ENCODE peak calls at places on chromosomes 5 and 9, in four cellular contexts. I is neural progenitor cell, Q is PC-9, C is astrocyte. W is an unnamed sample. For H3K9me3, the result is how much of the 10 kb centered on the place peaks cover.

GRCh38 chr5:77171141-77171910 is 39.2 kb upstream of the PDE8B start:
- DNase-seq in I (no peak), C (no peak), Q (no peak), W (peak)

GRCh38 chr9:83116026-83116425 is 53.1 kb upstream of the RASEF start:
- DNase-seq in I (no peak), C (peak), Q (no peak), W (no peak)

GRCh38 chr9:100595391-100596199 is 17.7 kb downstream of the CAVIN4 start:
- DNase-seq in C (no peak), I (peak), Q (no peak), W (peak)

GRCh38 chr9:119736478-119737454 is 367.5 kb upstream of the BRINP1 start:
- DNase-seq in Q (no peak), I (no peak), C (no peak), W (peak)

GRCh38 chr9:14893280-14893679 is 16.9 kb downstream of the FREM1 start:
- DNase-seq in C (no peak), Q (no peak), I (no peak), W (no peak)

GRCh38 chr9:134306583-134307222 is 19.6 kb upstream of the RXRA start:
- DNase-seq in Q (no peak), C (no peak), I (no peak), W (no peak)

GRCh38 chr5:17004441-17005086 is 68.5 kb upstream of the MYO10 start:
- DNase-seq in C (peak), I (no peak), Q (no peak), W (peak)

GRCh38 chr5:178122346-178122745 is 8.5 kb upstream of the RMND5B start:
- DNase-seq in C (no peak), I (no peak), Q (no peak), W (peak)

GRCh38 chr5:18772475-18772874 is 1138.2 kb downstream of the TAF11L14 start:
- DNase-seq in I (peak), C (peak), Q (peak), W (no peak)

GRCh38 chr9:127684576-127684975 is 22.2 kb upstream of the CFAP157 start:
- DNase-seq in Q (peak), I (no peak), C (peak), W (peak)

GRCh38 chr5:36156124-36156601 is 4.3 kb downstream of the SKP2 start:
- DNase-seq in Q (no peak), C (peak), I (no peak), W (no peak)

GRCh38 chr5:82100303-82101077 is 128.7 kb downstream of the ATG10 start:
- DNase-seq in Q (no peak), I (no peak), C (peak), W (peak)

GRCh38 chr9:123322771-123323481 is 33.1 kb upstream of the CRB2 start:
- DNase-seq in Q (no peak), C (no peak), I (no peak), W (peak)

GRCh38 chr5:33794550-33795300 is 97.1 kb downstream of the ADAMTS12 start:
- DNase-seq in I (no peak), Q (no peak), C (peak), W (peak)

GRCh38 chr5:172528440-172528839 is 74.1 kb upstream of the SH3PXD2B start:
- DNase-seq in Q (no peak), C (peak), I (no peak), W (no peak)

GRCh38 chr9:126508171-126508591 is 105.5 kb upstream of the LMX1B start:
- DNase-seq in C (no peak), I (no peak), Q (no peak), W (peak)

GRCh38 chr5:127028822-127029457 is 1.4 kb downstream of the MARCHF3 start:
- DNase-seq in I (no peak), C (no peak), Q (no peak), W (no peak)

GRCh38 chr5:139634028-139634325 is 14.2 kb upstream of the CXXC5 start:
- DNase-seq in C (no peak), I (no peak), Q (no peak), W (no peak)

GRCh38 chr5:72695659-72696058 is 120.8 kb upstream of the TNPO1 start:
- DNase-seq in C (no peak), Q (no peak), I (no peak), W (no peak)

GRCh38 chr9:110309661-110310060 is 28.0 kb downstream of the TXNDC8 start:
- DNase-seq in I (no peak), C (no peak), Q (no peak), W (no peak)

GRCh38 chr5:145157841-145158240 is 677.3 kb downstream of the PRELID2 start:
- DNase-seq in Q (no peak), C (peak), I (no peak), W (no peak)

GRCh38 chr5:59640411-59640810 is 253.1 kb downstream of the PDE4D start:
- DNase-seq in I (peak), Q (peak), C (peak), W (no peak)

GRCh38 chr9:124766326-124766725 is 4.8 kb downstream of the NR6A1 start:
- DNase-seq in I (no peak), C (no peak), Q (no peak), W (no peak)

GRCh38 chr9:36037580-36038169 is 962 bp downstream of the RECK start:
- DNase-seq in Q (no peak), C (no peak), I (no peak), W (peak)

GRCh38 chr9:93826209-93826608 is 128.9 kb downstream of the BARX1 start:
- DNase-seq in Q (no peak), I (no peak), C (no peak), W (no peak)

GRCh38 chr9:70403618-70404025 is 10.8 kb downstream of the KLF9 start:
- DNase-seq in Q (no peak), I (no peak), C (peak), W (no peak)

GRCh38 chr9:69149321-69149807 is 24.7 kb upstream of the TJP2 start:
- DNase-seq in Q (no peak), C (peak), I (peak), W (peak)

GRCh38 chr5:94785111-94785510 is 166.6 kb downstream of the SLF1 start:
- DNase-seq in C (peak), I (no peak), Q (no peak), W (no peak)

GRCh38 chr5:115770466-115770865 is 46.0 kb downstream of the CDO1 start:
- DNase-seq in I (peak), C (no peak), Q (no peak), W (no peak)

GRCh38 chr5:133371371-133372155 is 240.8 kb downstream of the FSTL4 start:
- DNase-seq in I (no peak), C (no peak), Q (peak), W (no peak)

GRCh38 chr5:141605523-141606277 is 13.1 kb downstream of the DIAPH1 start:
- DNase-seq in C (no peak), I (no peak), Q (no peak), W (peak)

GRCh38 chr9:2291980-2292704 is 277.0 kb downstream of the SMARCA2 start:
- DNase-seq in C (peak), Q (peak), I (no peak), W (peak)

GRCh38 chr9:16191237-16191636 is 638.4 kb downstream of the CCDC171 start:
- DNase-seq in C (no peak), Q (no peak), I (no peak), W (peak)

GRCh38 chr5:12272389-12272788 is 368.1 kb upstream of the CTNND2 start:
- DNase-seq in C (no peak), I (peak), Q (no peak), W (no peak)

GRCh38 chr5:130104895-130105684 is 200.8 kb downstream of the CHSY3 start:
- DNase-seq in C (peak), I (no peak), Q (no peak), W (no peak)

GRCh38 chr5:143749581-143750204 is 62.3 kb upstream of the HMHB1 start:
- DNase-seq in Q (no peak), C (no peak), I (no peak), W (peak)

GRCh38 chr5:143751342-143751741 is 60.6 kb upstream of the HMHB1 start:
- DNase-seq in C (no peak), Q (no peak), I (no peak), W (no peak)

GRCh38 chr5:143757116-143757515 is 54.8 kb upstream of the HMHB1 start:
- DNase-seq in I (no peak), Q (no peak), C (no peak), W (no peak)

GRCh38 chr5:143755969-143756368 is 56.0 kb upstream of the HMHB1 start:
- DNase-seq in I (no peak), Q (no peak), C (no peak), W (no peak)

DNA sequence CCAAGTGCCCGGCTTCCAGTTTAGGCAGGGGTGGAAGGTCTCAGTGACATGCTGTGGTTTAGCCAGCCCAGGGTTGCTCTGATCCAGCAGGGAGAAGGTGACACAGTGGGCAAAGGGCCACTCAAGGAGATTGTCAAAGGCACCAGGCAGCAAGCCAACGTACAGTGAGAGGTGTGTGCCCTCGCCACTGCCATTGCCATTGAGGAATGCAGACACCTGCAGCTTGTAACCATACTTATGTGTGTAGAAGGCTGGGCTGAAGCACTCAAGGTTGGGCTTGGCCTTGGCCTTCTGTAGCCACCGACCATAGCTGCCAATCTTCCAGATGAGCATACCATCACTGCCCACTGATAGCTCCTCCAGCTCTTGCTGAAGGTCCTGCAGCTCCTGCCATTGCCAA is 59.8 kb upstream of the HMHB1 start:
- DNase-seq in C (no peak), Q (no peak), I (no peak), W (no peak)
- TF ChIP-seq CTCF in C (no peak), Q (no peak), I (no peak), W (no peak)

GRCh38 chr5:158421329-158421728 is 562.4 kb upstream of the CLINT1 start:
- DNase-seq in Q (no peak), I (no peak), C (no peak), W (no peak)
- H3K4me2 ChIP-seq in Q (no peak), I (no peak), C (no peak), W (no peak)

GRCh38 chr9:111542497-111543254 is 17.7 kb downstream of the ZNF483 start:
- DNase-seq in C (no peak), I (no peak), Q (no peak), W (no peak)

DNA sequence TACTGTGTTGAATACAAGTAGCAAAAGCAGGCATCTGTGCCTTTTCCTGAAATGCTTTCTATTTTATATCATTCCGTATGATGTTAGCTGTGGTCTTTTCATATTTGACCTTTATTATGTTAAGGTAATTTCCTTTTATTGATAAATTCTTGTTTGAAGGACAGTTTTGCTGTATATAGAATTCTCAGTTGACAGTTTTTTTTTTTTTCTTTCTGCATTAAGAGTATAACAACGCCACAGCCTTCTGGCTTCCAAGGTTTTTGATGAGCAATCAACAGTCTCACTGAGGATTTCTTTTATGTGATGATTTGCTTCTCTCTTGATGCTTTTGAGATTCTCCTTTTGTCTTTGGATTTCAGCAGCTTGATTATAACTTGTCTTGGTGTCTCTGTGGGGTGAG is 23.6 kb downstream of the ZNF483 start:
- DNase-seq in Q (no peak), I (no peak), C (no peak), W (no peak)
- H3K9me3 ChIP-seq in Q (half or more), I (half or more), C (under half), W (under half)

DNA sequence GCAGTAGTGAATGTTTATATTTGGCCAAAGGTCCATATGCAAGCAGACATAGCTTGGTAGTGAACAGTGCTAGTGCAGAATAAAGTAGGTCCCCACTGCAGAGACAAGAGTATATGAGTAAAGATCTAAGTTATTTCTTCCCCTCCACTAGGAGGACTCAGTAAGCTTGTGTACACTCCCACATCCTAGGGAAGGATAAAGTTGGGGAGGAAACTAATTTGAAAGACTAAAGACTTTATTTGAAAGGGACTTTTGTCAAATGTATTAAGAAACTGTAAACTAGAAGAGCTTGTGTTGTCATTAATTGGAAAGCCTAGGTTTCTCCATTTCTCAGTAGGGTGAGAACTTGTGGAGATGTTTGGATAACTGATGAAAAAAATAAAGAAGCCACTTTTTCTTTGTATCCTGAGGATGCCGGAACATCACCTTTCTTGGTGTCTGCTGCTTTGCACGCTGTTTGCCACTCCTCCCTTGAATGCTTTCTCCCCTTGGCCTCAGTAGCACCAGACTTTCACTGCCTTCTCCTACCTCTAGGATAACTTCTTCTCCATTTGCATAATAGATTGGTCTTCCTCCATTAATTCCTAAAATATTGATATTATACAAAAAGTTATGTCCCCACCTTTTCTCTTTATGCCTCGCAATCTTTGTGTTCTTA is 329.0 kb downstream of the PARP8 start:
- DNase-seq in I (no peak), C (no peak), Q (no peak), W (no peak)
- TF ChIP-seq CTCF in I (peak), C (no peak), Q (no peak), W (no peak)